ENCODE peak calls at places on chromosomes 2 and 18, in ten cellular contexts. G is A549, J is tibial nerve, I is upper lobe of left lung, K is transverse colon, N is sigmoid colon, Y is stomach, H is K562, R is suprapubic skin, Q is esophagus muscularis mucosa. D is an unnamed sample.

GRCh38 chr2:148614332-148615049 is 30.1 kb upstream of the EPC2 start:
- DNase-seq in G (peak; percentile 4), J (no peak), I (peak; percentile 62), K (peak; percentile 8), N (no peak), Y (no peak), H (peak; percentile 35), R (no peak), Q (no peak), D (no peak)

GRCh38 chr2:144459937-144460336 is 60.0 kb downstream of the ZEB2 start:
- DNase-seq in G (no peak), J (no peak), I (no peak), K (no peak), N (no peak), Y (no peak), H (peak; percentile 25), R (no peak), Q (no peak), D (no peak)

GRCh38 chr2:214395040-214395439 is 15.8 kb upstream of the VWC2L start:
- DNase-seq in G (no peak), J (no peak), I (no peak), K (no peak), N (no peak), Y (no peak), H (no peak), R (no peak), Q (no peak), D (no peak)

GRCh38 chr18:70559446-70559845 is 270.6 kb downstream of the SOCS6 start:
- DNase-seq in G (no peak), J (no peak), I (no peak), K (no peak), N (no peak), Y (no peak), H (no peak), R (no peak), Q (no peak), D (no peak)

GRCh38 chr2:47541848-47542450 is 139.0 kb downstream of the MSH2 start:
- DNase-seq in G (no peak), J (no peak), I (no peak), K (no peak), N (peak; percentile 41), Y (no peak), H (no peak), R (no peak), Q (no peak), D (no peak)

GRCh38 chr2:173075056-173075780 is 428 bp upstream of the MAP3K20 start:
- DNase-seq in G (no peak), J (no peak), I (no peak), K (no peak), N (no peak), Y (no peak), H (no peak), R (no peak), Q (no peak), D (no peak)

GRCh38 chr18:24659837-24660720 is 199.6 kb downstream of the HRH4 start:
- DNase-seq in G (no peak), J (no peak), I (no peak), K (peak; percentile 24), N (peak; percentile 72), Y (no peak), H (no peak), R (peak; percentile 64), Q (peak; percentile 91), D (peak; percentile 9)

GRCh38 chr2:1455466-1455865 is 42.2 kb downstream of the TPO start:
- DNase-seq in G (no peak), J (no peak), I (no peak), K (no peak), N (no peak), Y (no peak), H (no peak), R (no peak), Q (peak; percentile 39), D (peak; percentile 64)

GRCh38 chr18:76487782-76488181 is 7.3 kb downstream of the ZNF516 start:
- DNase-seq in G (no peak), J (no peak), I (no peak), K (no peak), N (no peak), Y (no peak), H (no peak), R (no peak), Q (no peak), D (peak; percentile 8)

GRCh38 chr18:76499596-76500340 is 4.7 kb upstream of the ZNF516 start:
- DNase-seq in G (no peak), J (no peak), I (no peak), K (no peak), N (no peak), Y (no peak), H (no peak), R (no peak), Q (no peak), D (no peak)

GRCh38 chr18:36593001-36593400 is 235.8 kb downstream of the TPGS2 start:
- DNase-seq in G (no peak), J (no peak), I (no peak), K (no peak), N (no peak), Y (no peak), H (no peak), R (no peak), Q (peak; percentile 75), D (no peak)

GRCh38 chr2:135709992-135710391 is 31.7 kb upstream of the UBXN4 start:
- DNase-seq in G (peak; percentile 32), J (peak; percentile 23), I (peak; percentile 42), K (peak; percentile 56), N (peak; percentile 72), Y (peak; percentile 67), H (peak; percentile 60), R (peak; percentile 66), Q (no peak), D (peak; percentile 32)

GRCh38 chr2:201532686-201533304 is 81.3 kb downstream of the STRADB start:
- DNase-seq in G (no peak), J (no peak), I (no peak), K (no peak), N (no peak), Y (no peak), H (peak; percentile 11), R (no peak), Q (no peak), D (no peak)

GRCh38 chr2:64656379-64656778 is 2.7 kb upstream of the SERTAD2 start:
- DNase-seq in G (no peak), J (no peak), I (no peak), K (no peak), N (no peak), Y (no peak), H (no peak), R (no peak), Q (no peak), D (no peak)

GRCh38 chr2:64655873-64656272 is 2.2 kb upstream of the SERTAD2 start:
- DNase-seq in G (no peak), J (no peak), I (no peak), K (no peak), N (no peak), Y (no peak), H (no peak), R (no peak), Q (no peak), D (no peak)

GRCh38 chr2:64658269-64658668 is 4.6 kb upstream of the SERTAD2 start:
- DNase-seq in G (no peak), J (no peak), I (no peak), K (no peak), N (no peak), Y (no peak), H (no peak), R (no peak), Q (no peak), D (no peak)

GRCh38 chr2:64659252-64659651 is 5.5 kb upstream of the SERTAD2 start:
- DNase-seq in G (no peak), J (no peak), I (no peak), K (no peak), N (no peak), Y (no peak), H (no peak), R (no peak), Q (no peak), D (no peak)

GRCh38 chr2:64657416-64657815 is 3.7 kb upstream of the SERTAD2 start:
- DNase-seq in G (no peak), J (no peak), I (no peak), K (no peak), N (no peak), Y (no peak), H (no peak), R (no peak), Q (no peak), D (no peak)
- H3K4me3 ChIP-seq in G (no peak overlapping the region), J (no peak overlapping the region), I (no peak overlapping the region), K (no peak overlapping the region), N (no peak overlapping the region), Y (no peak overlapping the region), H (no peak overlapping the region), R (no peak overlapping the region), Q (no peak overlapping the region), D (no peak overlapping the region)

GRCh38 chr2:10228611-10229365 is 73.9 kb upstream of the HPCAL1 start:
- DNase-seq in G (no peak), J (no peak), I (no peak), K (peak; percentile 60), N (no peak), Y (peak; percentile 85), H (no peak), R (no peak), Q (no peak), D (no peak)
- TF ChIP-seq EP300 in G (no peak), J (no peak), I (no peak), K (no peak), N (no peak), Y (no peak), H (no peak), R (no peak), Q (no peak), D (no peak)

DNA sequence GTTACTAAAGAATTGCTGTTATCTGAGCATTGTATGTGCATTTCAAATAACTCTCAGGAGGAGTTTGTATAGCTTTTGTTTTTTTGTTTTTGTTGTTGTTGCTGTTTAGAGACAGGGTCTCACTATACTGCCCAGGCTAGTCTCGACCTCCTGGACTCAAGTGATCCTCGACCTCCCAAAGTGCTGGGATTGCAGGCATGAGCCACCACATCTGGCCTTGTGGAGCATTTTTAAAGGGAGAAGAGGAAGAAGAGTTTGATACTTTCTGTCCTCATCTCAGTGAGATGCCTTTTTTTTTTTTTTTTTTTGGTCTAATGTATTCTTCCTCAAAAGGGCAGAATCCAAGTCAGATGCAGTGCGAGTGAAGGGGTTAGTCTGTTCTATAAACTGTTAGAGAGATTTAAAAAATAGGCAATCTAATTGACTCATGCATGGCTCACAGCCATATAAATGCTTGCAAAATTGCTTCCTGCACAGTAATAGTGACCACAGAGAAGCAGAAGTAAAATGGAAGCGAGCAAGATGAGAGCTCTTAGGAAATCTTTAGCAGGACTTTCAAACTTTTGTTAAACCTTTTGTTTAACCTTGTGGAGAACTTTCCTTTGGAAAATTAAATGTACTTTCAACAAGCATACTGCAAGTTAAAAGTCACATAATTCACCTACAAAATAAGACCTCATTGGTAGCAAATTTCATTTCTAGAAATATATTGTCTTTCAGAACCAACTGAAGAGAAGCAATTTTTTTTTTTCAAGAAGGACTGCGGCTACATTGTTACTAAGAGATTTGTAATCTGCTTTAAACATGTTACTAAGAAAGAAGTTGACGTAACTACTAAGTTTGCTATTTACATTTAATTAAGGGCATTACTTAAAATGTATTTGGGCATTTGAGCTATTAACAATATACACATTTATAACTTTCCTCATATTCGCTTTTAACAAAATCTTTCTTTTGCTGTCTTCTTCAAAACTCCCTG is 52.3 kb upstream of the ROCK1 start:
- DNase-seq in G (no peak), J (no peak), I (peak; percentile 30), K (no peak), N (no peak), Y (no peak), H (no peak), R (no peak), Q (no peak), D (no peak)
- H3K4me3 ChIP-seq in G (no peak overlapping the region), J (no peak overlapping the region), I (no peak overlapping the region), K (no peak overlapping the region), N (no peak overlapping the region), Y (no peak overlapping the region), H (no peak overlapping the region), R (no peak overlapping the region), Q (no peak overlapping the region), D (no peak overlapping the region)

GRCh38 chr18:28789460-28789859 is 612.5 kb upstream of the CDH2 start:
- DNase-seq in G (no peak), J (no peak), I (no peak), K (no peak), N (no peak), Y (no peak), H (no peak), R (no peak), Q (no peak), D (no peak)
- TF ChIP-seq EP300 in G (no peak), J (no peak), I (no peak), K (no peak), N (no peak), Y (no peak), H (no peak), R (no peak), Q (no peak), D (no peak)